ENCODE peak calls at places on chromosomes 11 and 22, in five cellular contexts. J is HCT116, T is esophagus squamous epithelium, O is tibial artery, R is neural progenitor cell. S is an unnamed sample.

GRCh38 chr11:112219476-112220232 is 6.6 kb upstream of the PTS start:
- DNase-seq in O (no peak), R (peak; percentile 72), T (no peak), J (peak; percentile 71), S (peak; percentile 20)

GRCh38 chr11:63841554-63841953 is 2.6 kb downstream of the MARK2 start:
- DNase-seq in T (no peak), O (no peak), R (peak; percentile 62), J (no peak), S (no peak)

GRCh38 chr11:19727246-19727645 is 14.6 kb downstream of the NAV2 start:
- DNase-seq in T (no peak), J (no peak), R (no peak), O (no peak), S (no peak)

GRCh38 chr22:32644252-32645100 is 157.0 kb upstream of the TIMP3 start:
- DNase-seq in R (no peak), J (no peak), T (no peak), O (peak; percentile 77), S (no peak)

GRCh38 chr11:33703771-33704170 is 3.1 kb upstream of the C11orf91 start:
- DNase-seq in J (no peak), R (no peak), O (no peak), T (no peak), S (no peak)

GRCh38 chr22:36472689-36473088 is 8.8 kb downstream of the TXN2 start:
- DNase-seq in J (no peak), T (no peak), O (no peak), R (no peak), S (no peak)

GRCh38 chr11:101620026-101620425 is 36.2 kb upstream of the TRPC6 start:
- DNase-seq in T (no peak), R (no peak), J (no peak), O (no peak), S (no peak)

GRCh38 chr11:911031-911889 is 650 bp upstream of the CHID1 start:
- DNase-seq in T (no peak), R (peak; percentile 76), J (no peak), O (peak; percentile 74), S (peak; percentile 44)

GRCh38 chr11:94638278-94638901 is 71.2 kb downstream of the PIWIL4 start:
- DNase-seq in O (no peak), R (no peak), T (no peak), J (no peak), S (no peak)

GRCh38 chr22:45042263-45042662 is 32.5 kb upstream of the PHF21B start:
- DNase-seq in O (no peak), R (no peak), T (no peak), J (no peak), S (no peak)

GRCh38 chr11:65291613-65292012 is 23.1 kb upstream of the CDC42EP2 start:
- DNase-seq in T (no peak), J (no peak), O (no peak), R (no peak), S (no peak)

GRCh38 chr11:1122356-1123002 is 35.3 kb upstream of the MUC5AC start:
- DNase-seq in O (peak; percentile 29), J (no peak), R (no peak), T (no peak), S (peak; percentile 6)

GRCh38 chr11:70481625-70482528 is 83.5 kb downstream of the CTTN start:
- DNase-seq in O (no peak), R (no peak), T (no peak), J (peak; percentile 86), S (no peak)

GRCh38 chr11:85889676-85890579 is 34.7 kb downstream of the CCDC83 start:
- DNase-seq in J (peak; percentile 72), O (no peak), R (no peak), T (no peak), S (no peak)

GRCh38 chr22:31271485-31271884 is 20.8 kb downstream of the PIK3IP1 start:
- DNase-seq in O (no peak), J (no peak), T (no peak), R (no peak), S (no peak)

GRCh38 chr11:69817265-69818236 is 1.7 kb downstream of the FGF3 start:
- DNase-seq in R (peak; percentile 77), O (no peak), T (no peak), J (no peak), S (no peak)

GRCh38 chr22:37363593-37363992 is 63.7 kb downstream of the ELFN2 start:
- DNase-seq in O (no peak), J (no peak), T (no peak), R (no peak), S (no peak)

GRCh38 chr22:35995772-35996171 is 32.9 kb downstream of the RBFOX2 start:
- DNase-seq in T (no peak), R (no peak), J (no peak), O (peak; percentile 93), S (no peak)

GRCh38 chr22:22085702-22086500 is 103.3 kb upstream of the TOP3B start:
- DNase-seq in O (no peak), J (peak; percentile 15), R (no peak), T (no peak), S (no peak)

GRCh38 chr11:72430743-72431570 is 3.4 kb downstream of the CLPB start:
- DNase-seq in T (no peak), O (no peak), R (peak; percentile 69), J (no peak), S (no peak)

GRCh38 chr11:35114901-35115687 is 23.9 kb upstream of the CD44 start:
- DNase-seq in R (peak; percentile 38), J (no peak), T (no peak), O (no peak), S (no peak)

GRCh38 chr22:36565686-36566085 is 36.7 kb upstream of the EIF3D start:
- DNase-seq in T (no peak), R (no peak), O (no peak), J (no peak), S (no peak)

GRCh38 chr11:104918113-104918824 is 20.0 kb upstream of the CASP12 start:
- DNase-seq in O (no peak), R (no peak), J (no peak), T (no peak), S (no peak)

GRCh38 chr11:11467278-11467677 is 114.2 kb upstream of the CSNK2A3 start:
- DNase-seq in R (no peak), O (no peak), T (no peak), J (no peak), S (no peak)

GRCh38 chr11:103940542-103940941 is 95.9 kb upstream of the DDI1 start:
- DNase-seq in J (no peak), R (no peak), O (no peak), T (no peak), S (no peak)

GRCh38 chr11:22432331-22433065 is 94.3 kb downstream of the SLC17A6 start:
- DNase-seq in T (no peak), R (peak; percentile 32), O (no peak), J (no peak), S (no peak)

GRCh38 chr11:87212891-87213290 is 175.2 kb downstream of the TMEM135 start:
- DNase-seq in O (no peak), R (no peak), T (no peak), J (no peak), S (no peak)

GRCh38 chr11:62419560-62420342 is 918 bp downstream of the SCGB1A1 start:
- DNase-seq in J (no peak), R (no peak), T (no peak), O (no peak), S (no peak)

GRCh38 chr11:18721576-18722292 is 4.3 kb downstream of the IGSF22 start:
- DNase-seq in J (peak; percentile 45), R (peak; percentile 78), T (no peak), O (no peak), S (peak; percentile 50)

GRCh38 chr11:122893131-122893530 is 10.6 kb downstream of the JHY start:
- DNase-seq in R (no peak), T (no peak), O (no peak), J (no peak), S (no peak)

DNA sequence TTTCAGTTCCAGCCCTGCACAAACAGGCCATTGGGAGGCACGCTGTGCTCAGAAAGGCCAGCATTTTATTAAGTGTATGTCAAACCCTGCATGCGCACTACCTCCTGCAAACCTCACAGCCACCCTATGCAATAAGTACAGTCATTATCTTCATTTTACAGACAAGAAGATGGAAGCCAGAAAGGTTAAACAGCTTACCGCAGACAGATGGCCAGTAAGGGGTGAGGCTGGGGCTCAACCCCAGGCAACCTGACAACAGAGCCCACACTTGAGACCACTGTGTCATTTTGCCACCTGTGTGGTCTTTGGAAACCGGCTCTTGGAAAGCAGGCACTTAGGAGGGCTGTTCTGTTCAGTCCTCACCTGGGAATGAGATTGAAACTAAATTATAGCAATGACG is 142.3 kb downstream of the NXPE2 start:
- DNase-seq in O (no peak), R (no peak), J (no peak), T (no peak), S (no peak)
- TF ChIP-seq CTCF in O (no peak), R (no peak), J (no peak), T (no peak), S (no peak)

GRCh38 chr22:25437414-25438160 is 126.9 kb upstream of the GRK3 start:
- DNase-seq in T (no peak), J (no peak), O (no peak), R (peak; percentile 72), S (no peak)
- TF ChIP-seq CTCF in T (no peak), J (no peak), O (no peak), R (no peak), S (no peak)

GRCh38 chr22:47407626-47408025 is 645.2 kb downstream of the TBC1D22A start:
- DNase-seq in J (no peak), R (no peak), T (no peak), O (peak; percentile 21), S (no peak)

GRCh38 chr22:47406180-47406723 is 643.8 kb downstream of the TBC1D22A start:
- DNase-seq in T (no peak), O (peak; percentile 37), R (no peak), J (no peak), S (no peak)

GRCh38 chr22:47406896-47407295 is 644.4 kb downstream of the TBC1D22A start:
- DNase-seq in J (no peak), O (peak; percentile 25), T (no peak), R (no peak), S (no peak)

GRCh38 chr22:47409501-47410275 is 647.2 kb downstream of the TBC1D22A start:
- DNase-seq in R (no peak), J (no peak), T (no peak), O (no peak), S (no peak)

DNA sequence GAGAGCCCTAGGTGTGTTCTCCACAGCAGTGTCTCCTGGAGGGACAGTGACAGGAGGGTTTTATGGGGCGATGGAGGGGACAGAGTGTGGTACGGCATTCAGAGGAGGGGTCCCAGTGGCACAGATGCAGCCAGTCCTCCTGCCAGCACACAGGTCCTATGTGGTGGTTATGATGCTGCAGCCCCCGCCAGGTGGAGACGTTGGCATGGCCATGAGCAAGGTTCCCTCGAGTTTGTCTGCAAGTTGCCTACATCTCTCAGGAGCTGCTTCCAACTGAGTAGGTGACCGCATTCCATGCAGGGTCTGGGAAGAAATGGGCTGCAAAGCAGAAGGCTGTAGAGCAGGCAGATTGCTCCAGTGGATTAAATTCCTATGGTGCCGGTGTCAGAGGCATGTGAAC is 646.0 kb downstream of the TBC1D22A start:
- DNase-seq in T (no peak), J (no peak), O (peak; percentile 32), R (no peak), S (no peak)
- TF ChIP-seq CTCF in T (no peak), J (no peak), O (no peak), R (no peak), S (no peak)

DNA sequence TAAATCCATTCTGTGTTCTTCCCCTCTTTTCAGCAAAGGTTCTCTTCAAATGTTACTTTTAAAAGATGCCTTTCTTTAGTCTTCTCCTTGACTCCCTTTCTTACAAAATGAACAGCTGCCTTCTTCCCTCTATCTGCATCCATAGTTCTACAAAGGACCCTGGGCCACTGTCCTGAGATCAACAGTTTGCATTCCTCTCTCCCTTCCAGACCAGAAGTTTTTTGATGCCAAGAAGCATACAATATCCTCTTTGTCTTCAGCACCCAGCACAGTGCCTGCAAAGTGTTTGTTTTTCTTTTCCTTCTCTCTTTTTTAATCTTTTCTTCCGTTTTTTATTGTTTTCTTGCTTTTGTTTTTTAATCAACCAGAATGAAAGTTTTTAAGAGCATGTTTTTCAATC is 183.5 kb upstream of the SNX19 start:
- DNase-seq in J (no peak), R (no peak), O (no peak), T (no peak), S (no peak)
- TF ChIP-seq CTCF in J (no peak), R (no peak), O (no peak), T (no peak), S (no peak)